ENCODE peak calls at places on chromosomes 3 and 15, in five cellular contexts. One of them, this sample, is unnamed.
A peak's percentile ranks its signal among the peaks of the same experiment; 100 is the strongest.

GRCh38 chr3:111967071-111967470 is 11.8 kb upstream of the ABHD10 start:
- DNase-seq in foreskin fibroblast: no peak
- DNase-seq in activated CD8-positive, alpha-beta memory T cell treated with anti-CD3 and anti-CD28 coated beads for 48 hours: no peak
- DNase-seq in central memory CD4-positive, alpha-beta T cell: no peak
- DNase-seq in GM13977: no peak
- DNase-seq in this sample: no peak

GRCh38 chr3:11638669-11639402 is 4.9 kb downstream of the VGLL4 start:
- DNase-seq in foreskin fibroblast: no peak
- DNase-seq in activated CD8-positive, alpha-beta memory T cell treated with anti-CD3 and anti-CD28 coated beads for 48 hours: no peak
- DNase-seq in central memory CD4-positive, alpha-beta T cell: no peak
- DNase-seq in GM13977: no peak
- DNase-seq in this sample: no peak

GRCh38 chr3:11240496-11240895 is 31.7 kb upstream of the ATG7 start:
- DNase-seq in foreskin fibroblast: no peak
- DNase-seq in activated CD8-positive, alpha-beta memory T cell treated with anti-CD3 and anti-CD28 coated beads for 48 hours: no peak
- DNase-seq in central memory CD4-positive, alpha-beta T cell: no peak
- DNase-seq in GM13977: no peak
- DNase-seq in this sample: no peak

GRCh38 chr3:106611123-106611522 is 742.3 kb upstream of the CBLB start:
- DNase-seq in foreskin fibroblast: no peak
- DNase-seq in activated CD8-positive, alpha-beta memory T cell treated with anti-CD3 and anti-CD28 coated beads for 48 hours: no peak
- DNase-seq in central memory CD4-positive, alpha-beta T cell: no peak
- DNase-seq in GM13977: no peak
- DNase-seq in this sample: no peak

GRCh38 chr3:70526966-70527515 is 214.6 kb upstream of the MDFIC2 start:
- DNase-seq in foreskin fibroblast: peak; percentile 20
- DNase-seq in activated CD8-positive, alpha-beta memory T cell treated with anti-CD3 and anti-CD28 coated beads for 48 hours: no peak
- DNase-seq in central memory CD4-positive, alpha-beta T cell: no peak
- DNase-seq in GM13977: no peak
- DNase-seq in this sample: no peak

GRCh38 chr15:39099524-39099923 is 481.4 kb upstream of the THBS1 start:
- DNase-seq in foreskin fibroblast: no peak
- DNase-seq in activated CD8-positive, alpha-beta memory T cell treated with anti-CD3 and anti-CD28 coated beads for 48 hours: no peak
- DNase-seq in central memory CD4-positive, alpha-beta T cell: no peak
- DNase-seq in GM13977: no peak
- DNase-seq in this sample: no peak

GRCh38 chr3:160921020-160921635 is 165.1 kb downstream of the PPM1L start:
- DNase-seq in foreskin fibroblast: peak; percentile 46
- DNase-seq in activated CD8-positive, alpha-beta memory T cell treated with anti-CD3 and anti-CD28 coated beads for 48 hours: no peak
- DNase-seq in central memory CD4-positive, alpha-beta T cell: no peak
- DNase-seq in GM13977: peak; percentile 40
- DNase-seq in this sample: peak; percentile 50

GRCh38 chr15:65067645-65068416 is at the start of gene RASL12:
- DNase-seq in foreskin fibroblast: no peak
- DNase-seq in activated CD8-positive, alpha-beta memory T cell treated with anti-CD3 and anti-CD28 coated beads for 48 hours: no peak
- DNase-seq in central memory CD4-positive, alpha-beta T cell: no peak
- DNase-seq in GM13977: no peak
- DNase-seq in this sample: no peak

GRCh38 chr3:172449468-172450149 is 1.4 kb upstream of the GHSR start:
- DNase-seq in foreskin fibroblast: no peak
- DNase-seq in activated CD8-positive, alpha-beta memory T cell treated with anti-CD3 and anti-CD28 coated beads for 48 hours: no peak
- DNase-seq in central memory CD4-positive, alpha-beta T cell: no peak
- DNase-seq in GM13977: no peak
- DNase-seq in this sample: peak; percentile 37

GRCh38 chr15:63244399-63244798 is 33.0 kb upstream of the APH1B start:
- DNase-seq in foreskin fibroblast: no peak
- DNase-seq in activated CD8-positive, alpha-beta memory T cell treated with anti-CD3 and anti-CD28 coated beads for 48 hours: no peak
- DNase-seq in central memory CD4-positive, alpha-beta T cell: no peak
- DNase-seq in GM13977: no peak
- DNase-seq in this sample: peak; percentile 15

GRCh38 chr15:82135645-82136044 is 89.8 kb upstream of the MEX3B start:
- DNase-seq in foreskin fibroblast: peak; percentile 30
- DNase-seq in activated CD8-positive, alpha-beta memory T cell treated with anti-CD3 and anti-CD28 coated beads for 48 hours: no peak
- DNase-seq in central memory CD4-positive, alpha-beta T cell: no peak
- DNase-seq in GM13977: no peak
- DNase-seq in this sample: peak; percentile 88

GRCh38 chr15:71654714-71655174 is 155.6 kb upstream of the NR2E3 start:
- DNase-seq in foreskin fibroblast: no peak
- DNase-seq in activated CD8-positive, alpha-beta memory T cell treated with anti-CD3 and anti-CD28 coated beads for 48 hours: no peak
- DNase-seq in central memory CD4-positive, alpha-beta T cell: no peak
- DNase-seq in GM13977: no peak
- DNase-seq in this sample: peak; percentile 19

GRCh38 chr3:175020101-175020500 is 161.0 kb downstream of the NAALADL2 start:
- DNase-seq in foreskin fibroblast: no peak
- DNase-seq in activated CD8-positive, alpha-beta memory T cell treated with anti-CD3 and anti-CD28 coated beads for 48 hours: no peak
- DNase-seq in central memory CD4-positive, alpha-beta T cell: no peak
- DNase-seq in GM13977: no peak
- DNase-seq in this sample: no peak

GRCh38 chr3:119469378-119470189 is 821 bp downstream of the POGLUT1 start:
- DNase-seq in foreskin fibroblast: peak; percentile 14
- DNase-seq in activated CD8-positive, alpha-beta memory T cell treated with anti-CD3 and anti-CD28 coated beads for 48 hours: peak; percentile 27
- DNase-seq in central memory CD4-positive, alpha-beta T cell: no peak
- DNase-seq in GM13977: peak; percentile 41
- DNase-seq in this sample: peak; percentile 4

GRCh38 chr3:136860541-136860940 is 1.5 kb upstream of the NCK1 start:
- DNase-seq in foreskin fibroblast: peak; percentile 50
- DNase-seq in activated CD8-positive, alpha-beta memory T cell treated with anti-CD3 and anti-CD28 coated beads for 48 hours: no peak
- DNase-seq in central memory CD4-positive, alpha-beta T cell: no peak
- DNase-seq in GM13977: no peak
- DNase-seq in this sample: no peak

GRCh38 chr3:56251343-56251945 is 216.8 kb downstream of the ERC2 start:
- DNase-seq in foreskin fibroblast: peak; percentile 43
- DNase-seq in activated CD8-positive, alpha-beta memory T cell treated with anti-CD3 and anti-CD28 coated beads for 48 hours: no peak
- DNase-seq in central memory CD4-positive, alpha-beta T cell: no peak
- DNase-seq in GM13977: peak; percentile 56
- DNase-seq in this sample: peak; percentile 31

GRCh38 chr3:98240133-98240532 is 23.9 kb upstream of the OR5H6 start:
- DNase-seq in foreskin fibroblast: no peak
- DNase-seq in activated CD8-positive, alpha-beta memory T cell treated with anti-CD3 and anti-CD28 coated beads for 48 hours: no peak
- DNase-seq in central memory CD4-positive, alpha-beta T cell: no peak
- DNase-seq in GM13977: no peak
- DNase-seq in this sample: no peak

GRCh38 chr3:71166839-71167238 is 416.7 kb downstream of the FOXP1 start:
- DNase-seq in foreskin fibroblast: no peak
- DNase-seq in activated CD8-positive, alpha-beta memory T cell treated with anti-CD3 and anti-CD28 coated beads for 48 hours: no peak
- DNase-seq in central memory CD4-positive, alpha-beta T cell: no peak
- DNase-seq in GM13977: no peak
- DNase-seq in this sample: no peak

GRCh38 chr3:122816587-122816986 is 21.7 kb downstream of the SLC49A4 start:
- DNase-seq in foreskin fibroblast: no peak
- DNase-seq in activated CD8-positive, alpha-beta memory T cell treated with anti-CD3 and anti-CD28 coated beads for 48 hours: no peak
- DNase-seq in central memory CD4-positive, alpha-beta T cell: no peak
- DNase-seq in GM13977: no peak
- DNase-seq in this sample: no peak

GRCh38 chr15:101145362-101145761 is 106.5 kb downstream of the CHSY1 start:
- DNase-seq in foreskin fibroblast: no peak
- DNase-seq in activated CD8-positive, alpha-beta memory T cell treated with anti-CD3 and anti-CD28 coated beads for 48 hours: no peak
- DNase-seq in central memory CD4-positive, alpha-beta T cell: no peak
- DNase-seq in GM13977: no peak
- DNase-seq in this sample: no peak

GRCh38 chr3:59502806-59503205 is 453.0 kb upstream of the CFAP20DC start:
- DNase-seq in foreskin fibroblast: peak; percentile 57
- DNase-seq in activated CD8-positive, alpha-beta memory T cell treated with anti-CD3 and anti-CD28 coated beads for 48 hours: peak; percentile 2
- DNase-seq in central memory CD4-positive, alpha-beta T cell: no peak
- DNase-seq in GM13977: no peak
- DNase-seq in this sample: peak; percentile 42

GRCh38 chr15:44812029-44812517 is 75.7 kb downstream of the TRIM69 start:
- DNase-seq in foreskin fibroblast: no peak
- DNase-seq in activated CD8-positive, alpha-beta memory T cell treated with anti-CD3 and anti-CD28 coated beads for 48 hours: no peak
- DNase-seq in central memory CD4-positive, alpha-beta T cell: no peak
- DNase-seq in GM13977: no peak
- DNase-seq in this sample: no peak

GRCh38 chr15:59284768-59285368 is 78.2 kb downstream of the LDHAL6B start:
- DNase-seq in foreskin fibroblast: no peak
- DNase-seq in activated CD8-positive, alpha-beta memory T cell treated with anti-CD3 and anti-CD28 coated beads for 48 hours: no peak
- DNase-seq in central memory CD4-positive, alpha-beta T cell: no peak
- DNase-seq in GM13977: no peak
- DNase-seq in this sample: no peak

GRCh38 chr3:134352031-134352671 is 22.1 kb downstream of the AMOTL2 start:
- DNase-seq in foreskin fibroblast: no peak
- DNase-seq in activated CD8-positive, alpha-beta memory T cell treated with anti-CD3 and anti-CD28 coated beads for 48 hours: no peak
- DNase-seq in central memory CD4-positive, alpha-beta T cell: no peak
- DNase-seq in GM13977: no peak
- DNase-seq in this sample: no peak

GRCh38 chr3:115581347-115582135 is 41.8 kb upstream of the GAP43 start:
- DNase-seq in foreskin fibroblast: peak; percentile 10
- DNase-seq in activated CD8-positive, alpha-beta memory T cell treated with anti-CD3 and anti-CD28 coated beads for 48 hours: no peak
- DNase-seq in central memory CD4-positive, alpha-beta T cell: no peak
- DNase-seq in GM13977: no peak
- DNase-seq in this sample: peak; percentile 50

GRCh38 chr3:66405701-66406091 is 95.1 kb downstream of the LRIG1 start:
- DNase-seq in foreskin fibroblast: peak; percentile 86
- DNase-seq in activated CD8-positive, alpha-beta memory T cell treated with anti-CD3 and anti-CD28 coated beads for 48 hours: no peak
- DNase-seq in central memory CD4-positive, alpha-beta T cell: no peak
- DNase-seq in GM13977: no peak
- DNase-seq in this sample: peak; percentile 68

GRCh38 chr3:38541800-38542199 is 45.7 kb downstream of the EXOG start:
- DNase-seq in foreskin fibroblast: no peak
- DNase-seq in activated CD8-positive, alpha-beta memory T cell treated with anti-CD3 and anti-CD28 coated beads for 48 hours: no peak
- DNase-seq in central memory CD4-positive, alpha-beta T cell: no peak
- DNase-seq in GM13977: no peak
- DNase-seq in this sample: peak; percentile 43

GRCh38 chr3:30819067-30819798 is 75.2 kb downstream of the GADL1 start:
- DNase-seq in foreskin fibroblast: no peak
- DNase-seq in activated CD8-positive, alpha-beta memory T cell treated with anti-CD3 and anti-CD28 coated beads for 48 hours: no peak
- DNase-seq in central memory CD4-positive, alpha-beta T cell: no peak
- DNase-seq in GM13977: no peak
- DNase-seq in this sample: no peak

GRCh38 chr15:26757156-26757555 is 15.7 kb downstream of the GABRB3 start:
- DNase-seq in foreskin fibroblast: no peak
- DNase-seq in activated CD8-positive, alpha-beta memory T cell treated with anti-CD3 and anti-CD28 coated beads for 48 hours: no peak
- DNase-seq in central memory CD4-positive, alpha-beta T cell: no peak
- DNase-seq in GM13977: no peak
- DNase-seq in this sample: no peak

GRCh38 chr15:58431221-58432149 is at the start of gene LIPC:
- DNase-seq in foreskin fibroblast: no peak
- DNase-seq in activated CD8-positive, alpha-beta memory T cell treated with anti-CD3 and anti-CD28 coated beads for 48 hours: no peak
- DNase-seq in central memory CD4-positive, alpha-beta T cell: no peak
- DNase-seq in GM13977: no peak
- DNase-seq in this sample: no peak

GRCh38 chr3:152338159-152338720 is 69.5 kb downstream of the MBNL1 start:
- DNase-seq in foreskin fibroblast: no peak
- DNase-seq in activated CD8-positive, alpha-beta memory T cell treated with anti-CD3 and anti-CD28 coated beads for 48 hours: no peak
- DNase-seq in central memory CD4-positive, alpha-beta T cell: no peak
- DNase-seq in GM13977: no peak
- DNase-seq in this sample: no peak